ENCODE peak calls at places on chromosomes 1 and 21, in nine cellular contexts. E is right lobe of liver; J is CD8-positive, alpha-beta T cell; U is A549; V is heart left ventricle; Q is transverse colon; D is PC-9; N is hepatocyte; T is MM.1S. W is an unnamed sample. For H3K4me1, the result is how much of the 10 kb centered on the place peaks cover.

GRCh38 chr1:205076245-205076761 is 8.0 kb downstream of the TMEM81 start:
- DNase-seq in T (no peak), U (no peak), N (no peak), J (no peak), V (no peak), Q (no peak), E (no peak), D (no peak), W (no peak)

GRCh38 chr1:44377925-44378784 is 23.1 kb upstream of the ERI3 start:
- DNase-seq in N (peak), D (no peak), V (no peak), Q (peak), E (peak), J (peak), T (peak), U (peak), W (no peak)

GRCh38 chr1:245858683-245859509 is 648.2 kb downstream of the SMYD3 start:
- DNase-seq in N (no peak), U (peak), E (no peak), D (no peak), J (no peak), Q (no peak), T (no peak), V (no peak), W (peak)

GRCh38 chr1:40662151-40662550 is 3.3 kb downstream of the RIMS3 start:
- DNase-seq in Q (no peak), V (no peak), J (no peak), E (no peak), D (no peak), N (no peak), T (no peak), U (no peak), W (no peak)

GRCh38 chr1:18283601-18284385 is 176.2 kb downstream of the IGSF21 start:
- DNase-seq in J (no peak), U (no peak), D (no peak), E (no peak), T (no peak), V (no peak), N (no peak), Q (no peak), W (no peak)

GRCh38 chr1:50139339-50139738 is 30.6 kb downstream of the ELAVL4 start:
- DNase-seq in V (no peak), N (no peak), Q (no peak), T (no peak), E (no peak), J (no peak), D (no peak), U (no peak), W (no peak)

GRCh38 chr1:219676012-219676770 is 63.3 kb upstream of the ZC3H11B start:
- DNase-seq in T (peak), V (no peak), N (no peak), E (no peak), Q (no peak), D (no peak), U (no peak), J (no peak), W (no peak)

GRCh38 chr1:111227875-111228747 is 598 bp downstream of the CHI3L2 start:
- DNase-seq in T (no peak), Q (no peak), V (no peak), E (no peak), N (peak), U (peak), J (no peak), D (peak), W (no peak)

GRCh38 chr1:214678386-214678785 is 75.4 kb downstream of the CENPF start:
- DNase-seq in V (no peak), U (peak), D (no peak), J (no peak), E (no peak), T (no peak), Q (no peak), N (peak), W (no peak)

GRCh38 chr1:158112994-158113758 is 67.5 kb upstream of the CD1D start:
- DNase-seq in N (peak), Q (peak), U (peak), E (no peak), D (no peak), T (peak), J (peak), V (peak), W (peak)

GRCh38 chr1:111704776-111705175 is 34.4 kb downstream of the INKA2 start:
- DNase-seq in V (no peak), E (no peak), N (peak), D (peak), U (no peak), T (no peak), Q (no peak), J (no peak), W (no peak)

GRCh38 chr1:42847111-42847580 is 733 bp downstream of the ZNF691 start:
- DNase-seq in T (no peak), J (no peak), E (no peak), V (no peak), U (no peak), D (no peak), N (no peak), Q (no peak), W (no peak)

GRCh38 chr21:45417951-45418300 is 13.0 kb downstream of the COL18A1 start:
- DNase-seq in T (no peak), N (peak), J (no peak), V (no peak), Q (no peak), U (no peak), D (no peak), E (peak), W (no peak)

GRCh38 chr1:197486948-197487347 is 218.9 kb downstream of the CRB1 start:
- DNase-seq in D (no peak), E (no peak), Q (no peak), T (no peak), V (no peak), J (no peak), U (no peak), N (peak), W (no peak)

GRCh38 chr1:231487910-231488309 is 40.6 kb upstream of the TSNAX start:
- DNase-seq in J (no peak), Q (no peak), T (no peak), U (no peak), V (no peak), N (no peak), E (no peak), D (no peak), W (no peak)

GRCh38 chr1:39128959-39129358 is 75.5 kb upstream of the MACF1 start:
- DNase-seq in N (peak), U (no peak), J (no peak), D (peak), Q (peak), V (no peak), T (no peak), E (peak), W (no peak)

GRCh38 chr1:146032613-146033219 is 11.2 kb upstream of the HJV start:
- DNase-seq in T (peak), D (no peak), Q (no peak), E (no peak), J (no peak), V (no peak), N (peak), U (peak), W (peak)

GRCh38 chr1:20291621-20292020 is 946 bp downstream of the VWA5B1 start:
- DNase-seq in D (no peak), E (no peak), T (no peak), U (no peak), Q (no peak), J (no peak), N (peak), V (no peak), W (no peak)

GRCh38 chr1:18144921-18145699 is 37.5 kb downstream of the IGSF21 start:
- DNase-seq in V (no peak), D (no peak), U (no peak), J (no peak), E (no peak), N (no peak), T (no peak), Q (peak), W (no peak)

GRCh38 chr1:117643601-117644000 is 37.8 kb downstream of the TENT5C start:
- DNase-seq in Q (no peak), E (no peak), T (no peak), D (no peak), U (no peak), V (no peak), N (no peak), J (no peak), W (no peak)

GRCh38 chr1:199205740-199206139 is 566.9 kb downstream of the PTPRC start:
- DNase-seq in N (no peak), U (no peak), E (no peak), J (no peak), V (no peak), D (no peak), Q (no peak), T (no peak), W (no peak)

GRCh38 chr1:34690269-34690668 is 64.6 kb upstream of the GJB5 start:
- DNase-seq in Q (no peak), N (no peak), T (no peak), E (no peak), J (no peak), D (no peak), U (no peak), V (no peak), W (no peak)

GRCh38 chr1:115107501-115108260 is 18.4 kb upstream of the TSPAN2 start:
- DNase-seq in Q (no peak), E (no peak), N (peak), U (no peak), T (no peak), V (no peak), J (no peak), D (peak), W (no peak)

GRCh38 chr1:5125208-5125607 is 470.8 kb downstream of the AJAP1 start:
- DNase-seq in E (no peak), J (no peak), V (no peak), D (no peak), Q (no peak), T (no peak), U (no peak), N (no peak), W (no peak)

GRCh38 chr1:155093938-155094621 is 15.4 kb downstream of the EFNA3 start:
- DNase-seq in V (no peak), D (peak), U (peak), J (no peak), E (peak), T (peak), N (peak), Q (no peak), W (no peak)

GRCh38 chr1:178005450-178005849 is 35.6 kb upstream of the SEC16B start:
- DNase-seq in V (no peak), D (no peak), U (no peak), T (no peak), E (no peak), Q (no peak), N (no peak), J (no peak), W (no peak)

GRCh38 chr1:168386949-168387586 is 106.4 kb downstream of the TBX19 start:
- DNase-seq in N (peak), J (peak), T (peak), Q (peak), D (peak), V (peak), U (peak), E (peak), W (no peak)

GRCh38 chr1:89070509-89070908 is 5.5 kb upstream of the GBP1 start:
- DNase-seq in D (no peak), U (no peak), Q (no peak), E (no peak), J (no peak), N (no peak), V (no peak), T (no peak), W (no peak)

DNA sequence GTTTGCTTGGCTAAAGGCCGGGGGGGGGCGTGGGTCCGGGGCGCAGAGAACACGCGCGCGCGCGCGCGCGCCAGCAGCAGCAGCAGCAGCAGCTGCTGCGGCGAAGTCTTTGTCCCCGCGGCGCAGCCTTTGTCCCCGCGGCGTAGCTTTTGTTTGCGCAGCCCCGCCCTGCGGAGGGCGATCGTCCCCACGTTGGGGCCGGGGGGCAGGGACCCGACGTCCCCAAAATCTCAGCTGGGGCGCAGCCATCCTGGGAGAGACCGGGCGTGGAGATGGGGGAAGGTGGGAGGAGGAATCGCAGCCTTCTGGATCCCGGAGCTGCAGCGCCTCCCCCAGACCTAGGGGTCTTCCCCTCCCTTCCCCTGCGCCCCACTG is 90.3 kb upstream of the VAMP3 start:
- DNase-seq in E (no peak), J (no peak), U (no peak), D (no peak), Q (no peak), V (peak), N (peak), T (no peak), W (no peak)
- H3K4me1 ChIP-seq in E (under half), J (under half), U (under half), D (under half), Q (under half), V (under half), N (under half), T (under half), W (under half)

DNA sequence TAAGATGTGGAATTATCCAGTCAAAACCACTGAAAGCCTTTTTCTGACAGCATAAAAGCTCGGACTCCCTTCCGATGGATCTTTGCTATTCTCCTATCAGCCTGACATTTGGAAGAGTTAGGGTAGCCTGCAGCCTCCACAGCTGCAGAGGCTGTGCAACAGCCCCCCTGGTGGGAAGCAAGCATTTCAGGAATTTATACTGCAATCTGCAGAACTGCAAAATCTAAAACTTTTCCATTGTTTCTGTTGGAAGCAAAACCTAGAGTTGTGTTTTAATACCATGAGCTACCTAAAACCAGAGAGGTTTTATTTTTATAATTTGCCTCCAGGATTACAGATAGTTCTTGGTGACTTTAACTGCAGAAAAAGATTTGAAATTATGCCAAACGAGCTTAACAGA is 64.5 kb downstream of the PRDM2 start:
- DNase-seq in Q (no peak), V (no peak), D (no peak), T (no peak), U (no peak), E (no peak), N (no peak), J (no peak), W (peak)
- H3K4me1 ChIP-seq in Q (under half), V (under half), D (under half), T (under half), U (under half), E (under half), N (under half), J (half or more), W (under half)

DNA sequence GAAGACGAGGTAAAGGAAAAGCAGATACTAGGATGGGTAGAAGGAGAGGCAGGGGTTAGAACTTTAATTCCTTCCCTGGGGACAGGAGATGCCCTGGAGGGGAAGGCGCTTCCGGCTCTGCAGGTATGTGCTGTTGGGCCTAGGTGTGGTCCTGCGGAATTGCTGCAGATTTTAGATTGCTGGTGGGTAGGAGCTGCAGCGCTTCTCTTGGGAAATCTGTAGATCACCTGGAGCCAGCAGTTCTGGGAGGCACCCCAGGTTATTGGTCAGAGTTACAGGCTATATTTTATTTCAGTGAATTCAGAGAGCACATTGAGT is 1.1 kb downstream of the MGST3 start:
- DNase-seq in U (no peak), V (no peak), T (no peak), J (no peak), E (no peak), D (no peak), N (no peak), Q (peak), W (no peak)
- H3K4me1 ChIP-seq in U (half or more), V (under half), T (under half), J (under half), E (under half), D (under half), N (under half), Q (under half), W (under half)

GRCh38 chr1:218480691-218481099 is 135.6 kb downstream of the TGFB2 start:
- DNase-seq in T (no peak), D (peak), E (no peak), U (peak), V (no peak), Q (no peak), J (no peak), N (no peak), W (peak)
- H3K4me1 ChIP-seq in T (under half), D (under half), E (under half), U (half or more), V (under half), Q (under half), J (under half), N (under half), W (half or more)

GRCh38 chr1:23100074-23100748 is 68.4 kb downstream of the LUZP1 start:
- DNase-seq in V (no peak), E (no peak), N (peak), Q (no peak), J (peak), T (no peak), U (peak), D (peak), W (peak)
- H3K4me1 ChIP-seq in V (under half), E (under half), N (under half), Q (under half), J (under half), T (under half), U (half or more), D (under half), W (half or more)

GRCh38 chr21:34797926-34798595 is 129.3 kb downstream of the CLIC6 start:
- DNase-seq in J (no peak), Q (no peak), E (no peak), D (peak), T (no peak), V (no peak), N (no peak), U (no peak), W (peak)

GRCh38 chr21:34799092-34799491 is 130.3 kb downstream of the CLIC6 start:
- DNase-seq in U (no peak), E (no peak), Q (no peak), J (no peak), N (no peak), T (no peak), V (no peak), D (no peak), W (no peak)

GRCh38 chr21:34801519-34802132 is 132.8 kb downstream of the CLIC6 start:
- DNase-seq in Q (no peak), J (peak), N (peak), D (no peak), U (peak), T (peak), E (no peak), V (no peak), W (peak)

GRCh38 chr21:34802180-34802899 is 133.5 kb downstream of the CLIC6 start:
- DNase-seq in D (no peak), T (peak), E (no peak), Q (no peak), J (no peak), U (no peak), V (no peak), N (no peak), W (no peak)

DNA sequence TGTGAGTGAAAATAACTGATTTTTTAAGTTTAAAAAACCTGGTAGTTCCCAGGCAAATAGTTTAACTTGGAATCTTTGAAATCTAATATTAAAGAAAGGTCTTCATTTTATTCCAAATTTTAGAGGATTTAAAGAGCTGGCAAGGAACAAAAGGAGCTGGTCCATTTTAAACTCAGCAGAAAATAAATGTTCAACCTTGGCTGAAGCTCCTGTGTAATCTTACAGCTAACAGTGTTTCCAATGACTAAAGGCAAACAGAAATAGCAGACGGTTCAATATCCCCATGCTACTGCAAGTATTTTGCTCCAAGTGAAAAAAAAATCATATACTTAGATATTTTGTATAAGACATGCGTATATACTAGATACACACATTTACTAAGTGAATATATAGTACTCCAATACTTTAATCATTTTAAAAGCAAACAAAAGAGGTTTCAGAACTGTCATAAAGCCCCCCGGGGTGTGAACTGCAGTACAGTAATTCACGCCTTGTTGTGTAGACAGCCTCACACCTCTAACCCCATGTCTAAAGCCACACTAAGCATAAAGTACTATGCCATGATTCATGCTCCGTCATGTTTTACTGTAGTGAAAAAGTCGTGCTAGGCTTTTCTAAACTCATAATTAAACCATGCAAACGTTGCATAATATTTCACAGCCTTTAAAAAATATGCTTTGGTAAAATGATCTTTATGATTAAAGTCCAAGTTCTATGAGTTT is 132.2 kb downstream of the CLIC6 start:
- DNase-seq in V (no peak), N (peak), Q (no peak), J (no peak), D (no peak), E (no peak), U (peak), T (no peak), W (no peak)
- H3K4me1 ChIP-seq in V (under half), N (under half), Q (under half), J (under half), D (half or more), E (under half), U (half or more), T (under half), W (under half)

GRCh38 chr1:29805896-29806160 is 569.5 kb downstream of the PTPRU start:
- DNase-seq in E (no peak), N (no peak), Q (no peak), T (no peak), U (no peak), V (no peak), D (no peak), J (no peak), W (peak)
- H3K4me1 ChIP-seq in E (under half), N (under half), Q (under half), T (under half), U (under half), V (under half), D (under half), J (under half), W (under half)

W was measured in SJSA1.